ENCODE peak calls at places on chromosome 22, in seven cellular contexts. One of them, this sample, is unnamed.

GRCh38 chr22:39686776-39687525 is 116.4 kb downstream of the CACNA1I start:
- DNase-seq in lower leg skin: no peak
- DNase-seq in foreskin fibroblast: no peak
- DNase-seq in fibroblast of pulmonary artery: no peak
- DNase-seq in epithelial cell of esophagus: no peak
- DNase-seq in endothelial cell of umbilical vein: no peak
- DNase-seq in A549: no peak
- DNase-seq in this sample: no peak

GRCh38 chr22:41563051-41563711 is 2.4 kb downstream of the CSDC2 start:
- DNase-seq in lower leg skin: no peak
- DNase-seq in foreskin fibroblast: peak
- DNase-seq in fibroblast of pulmonary artery: peak
- DNase-seq in epithelial cell of esophagus: peak
- DNase-seq in endothelial cell of umbilical vein: peak
- DNase-seq in A549: peak
- DNase-seq in this sample: no peak

GRCh38 chr22:50046481-50047245 is 11.4 kb downstream of the TTLL8 start:
- DNase-seq in lower leg skin: no peak
- DNase-seq in foreskin fibroblast: no peak
- DNase-seq in fibroblast of pulmonary artery: no peak
- DNase-seq in epithelial cell of esophagus: no peak
- DNase-seq in endothelial cell of umbilical vein: no peak
- DNase-seq in A549: no peak
- DNase-seq in this sample: no peak

GRCh38 chr22:41052661-41053490 is 39.5 kb upstream of the EP300 start:
- DNase-seq in lower leg skin: no peak
- DNase-seq in foreskin fibroblast: peak
- DNase-seq in fibroblast of pulmonary artery: peak
- DNase-seq in epithelial cell of esophagus: peak
- DNase-seq in endothelial cell of umbilical vein: no peak
- DNase-seq in A549: no peak
- DNase-seq in this sample: peak

GRCh38 chr22:40070701-40071100 is 75.9 kb downstream of the FAM83F start:
- DNase-seq in lower leg skin: no peak
- DNase-seq in foreskin fibroblast: no peak
- DNase-seq in fibroblast of pulmonary artery: no peak
- DNase-seq in epithelial cell of esophagus: no peak
- DNase-seq in endothelial cell of umbilical vein: no peak
- DNase-seq in A549: no peak
- DNase-seq in this sample: peak

GRCh38 chr22:46934746-46935491 is 172.5 kb downstream of the TBC1D22A start:
- DNase-seq in lower leg skin: no peak
- DNase-seq in foreskin fibroblast: peak
- DNase-seq in fibroblast of pulmonary artery: peak
- DNase-seq in epithelial cell of esophagus: peak
- DNase-seq in endothelial cell of umbilical vein: peak
- DNase-seq in A549: peak
- DNase-seq in this sample: peak

GRCh38 chr22:22863001-22863400 is 24.6 kb upstream of the IGLL5 start:
- DNase-seq in lower leg skin: no peak
- DNase-seq in foreskin fibroblast: no peak
- DNase-seq in fibroblast of pulmonary artery: no peak
- DNase-seq in epithelial cell of esophagus: no peak
- DNase-seq in endothelial cell of umbilical vein: no peak
- DNase-seq in A549: no peak
- DNase-seq in this sample: no peak

GRCh38 chr22:27475548-27475897 is 326.0 kb downstream of the MN1 start:
- DNase-seq in lower leg skin: no peak
- DNase-seq in foreskin fibroblast: no peak
- DNase-seq in fibroblast of pulmonary artery: no peak
- DNase-seq in epithelial cell of esophagus: peak
- DNase-seq in endothelial cell of umbilical vein: no peak
- DNase-seq in A549: no peak
- DNase-seq in this sample: no peak

GRCh38 chr22:39317756-39318506 is 1.5 kb downstream of the RPL3 start:
- DNase-seq in lower leg skin: no peak
- DNase-seq in foreskin fibroblast: peak
- DNase-seq in fibroblast of pulmonary artery: peak
- DNase-seq in epithelial cell of esophagus: peak
- DNase-seq in endothelial cell of umbilical vein: peak
- DNase-seq in A549: no peak
- DNase-seq in this sample: no peak

GRCh38 chr22:19207902-19208283 is 29.4 kb upstream of the SLC25A1 start:
- DNase-seq in lower leg skin: no peak
- DNase-seq in foreskin fibroblast: no peak
- DNase-seq in fibroblast of pulmonary artery: no peak
- DNase-seq in epithelial cell of esophagus: no peak
- DNase-seq in endothelial cell of umbilical vein: no peak
- DNase-seq in A549: no peak
- DNase-seq in this sample: no peak

GRCh38 chr22:48575567-48576332 is 1251.9 kb downstream of the BRD1 start:
- DNase-seq in lower leg skin: no peak
- DNase-seq in foreskin fibroblast: no peak
- DNase-seq in fibroblast of pulmonary artery: no peak
- DNase-seq in epithelial cell of esophagus: no peak
- DNase-seq in endothelial cell of umbilical vein: no peak
- DNase-seq in A549: no peak
- DNase-seq in this sample: no peak

GRCh38 chr22:50498322-50498861 is 9.1 kb downstream of the LMF2 start:
- DNase-seq in lower leg skin: peak
- DNase-seq in foreskin fibroblast: peak
- DNase-seq in fibroblast of pulmonary artery: peak
- DNase-seq in epithelial cell of esophagus: peak
- DNase-seq in endothelial cell of umbilical vein: peak
- DNase-seq in A549: peak
- DNase-seq in this sample: no peak

GRCh38 chr22:32765117-32765618 is 36.3 kb upstream of the TIMP3 start:
- DNase-seq in lower leg skin: no peak
- DNase-seq in foreskin fibroblast: no peak
- DNase-seq in fibroblast of pulmonary artery: no peak
- DNase-seq in epithelial cell of esophagus: no peak
- DNase-seq in endothelial cell of umbilical vein: no peak
- DNase-seq in A549: no peak
- DNase-seq in this sample: no peak

GRCh38 chr22:49590851-49591445 is 236.7 kb downstream of the BRD1 start:
- DNase-seq in lower leg skin: no peak
- DNase-seq in foreskin fibroblast: no peak
- DNase-seq in fibroblast of pulmonary artery: no peak
- DNase-seq in epithelial cell of esophagus: no peak
- DNase-seq in endothelial cell of umbilical vein: no peak
- DNase-seq in A549: no peak
- DNase-seq in this sample: no peak

GRCh38 chr22:38831166-38831945 is 12.5 kb downstream of the NPTXR start:
- DNase-seq in lower leg skin: no peak
- DNase-seq in foreskin fibroblast: peak
- DNase-seq in fibroblast of pulmonary artery: peak
- DNase-seq in epithelial cell of esophagus: peak
- DNase-seq in endothelial cell of umbilical vein: no peak
- DNase-seq in A549: no peak
- DNase-seq in this sample: no peak

GRCh38 chr22:17772963-17773605 is 1.2 kb downstream of the BID start:
- DNase-seq in lower leg skin: no peak
- DNase-seq in foreskin fibroblast: peak
- DNase-seq in fibroblast of pulmonary artery: no peak
- DNase-seq in epithelial cell of esophagus: peak
- DNase-seq in endothelial cell of umbilical vein: no peak
- DNase-seq in A549: no peak
- DNase-seq in this sample: no peak

GRCh38 chr22:37126383-37126782 is 16.9 kb upstream of the TMPRSS6 start:
- DNase-seq in lower leg skin: no peak
- DNase-seq in foreskin fibroblast: no peak
- DNase-seq in fibroblast of pulmonary artery: peak
- DNase-seq in epithelial cell of esophagus: no peak
- DNase-seq in endothelial cell of umbilical vein: no peak
- DNase-seq in A549: no peak
- DNase-seq in this sample: no peak
- H3K4me3 ChIP-seq in lower leg skin: no peak
- H3K4me3 ChIP-seq in foreskin fibroblast: no peak
- H3K4me3 ChIP-seq in fibroblast of pulmonary artery: no peak
- H3K4me3 ChIP-seq in epithelial cell of esophagus: no peak
- H3K4me3 ChIP-seq in endothelial cell of umbilical vein: no peak
- H3K4me3 ChIP-seq in A549: no peak
- H3K4me3 ChIP-seq in this sample: no peak

DNA sequence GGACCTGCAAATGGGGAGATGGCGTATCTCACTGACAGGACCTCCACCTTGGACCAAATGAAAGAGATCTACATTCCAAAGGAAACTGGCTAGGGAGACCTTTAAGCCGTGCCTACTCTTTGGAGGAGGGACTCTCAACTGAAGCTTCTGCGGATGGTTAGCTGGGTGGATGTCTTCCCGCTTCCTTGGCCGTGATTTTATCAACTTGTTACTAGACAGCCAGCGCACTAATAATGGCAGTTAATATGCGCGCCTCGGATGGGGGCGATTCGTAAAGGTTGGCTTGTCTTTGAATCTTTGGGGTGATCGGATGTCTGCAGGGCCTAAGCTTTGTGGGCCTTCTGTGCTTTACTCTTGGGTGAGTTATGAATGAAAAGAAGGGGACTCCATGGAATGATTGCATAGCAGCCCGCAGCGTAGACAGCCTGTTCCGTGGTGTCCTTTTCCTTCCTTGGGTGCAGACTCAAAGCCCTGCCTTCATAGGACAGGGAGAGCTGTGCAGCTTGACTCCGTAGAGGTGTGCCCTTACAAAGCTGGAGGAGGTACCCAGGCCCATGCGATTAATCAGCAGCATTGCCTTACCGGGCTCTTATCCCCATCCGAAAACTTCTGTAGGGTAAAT is 1.5 kb downstream of the ZNRF3 start:
- DNase-seq in lower leg skin: no peak
- DNase-seq in foreskin fibroblast: no peak
- DNase-seq in fibroblast of pulmonary artery: no peak
- DNase-seq in epithelial cell of esophagus: peak
- DNase-seq in endothelial cell of umbilical vein: no peak
- DNase-seq in A549: no peak
- DNase-seq in this sample: no peak
- H3K4me3 ChIP-seq in lower leg skin: no peak
- H3K4me3 ChIP-seq in foreskin fibroblast: peak
- H3K4me3 ChIP-seq in fibroblast of pulmonary artery: peak
- H3K4me3 ChIP-seq in epithelial cell of esophagus: peak
- H3K4me3 ChIP-seq in endothelial cell of umbilical vein: no peak
- H3K4me3 ChIP-seq in A549: peak
- H3K4me3 ChIP-seq in this sample: peak

GRCh38 chr22:29387921-29388758 is at the start of gene AP1B1:
- DNase-seq in lower leg skin: peak
- DNase-seq in foreskin fibroblast: peak
- DNase-seq in fibroblast of pulmonary artery: peak
- DNase-seq in epithelial cell of esophagus: peak
- DNase-seq in endothelial cell of umbilical vein: peak
- DNase-seq in A549: peak
- DNase-seq in this sample: peak

GRCh38 chr22:29388759-29389090 is 355 bp upstream of the AP1B1 start:
- DNase-seq in lower leg skin: no peak
- DNase-seq in foreskin fibroblast: no peak
- DNase-seq in fibroblast of pulmonary artery: no peak
- DNase-seq in epithelial cell of esophagus: no peak
- DNase-seq in endothelial cell of umbilical vein: no peak
- DNase-seq in A549: no peak
- DNase-seq in this sample: no peak

GRCh38 chr22:29385305-29385704 is 3.1 kb downstream of the AP1B1 start:
- DNase-seq in lower leg skin: no peak
- DNase-seq in foreskin fibroblast: no peak
- DNase-seq in fibroblast of pulmonary artery: no peak
- DNase-seq in epithelial cell of esophagus: no peak
- DNase-seq in endothelial cell of umbilical vein: no peak
- DNase-seq in A549: no peak
- DNase-seq in this sample: no peak

GRCh38 chr22:29383740-29384139 is 4.6 kb downstream of the AP1B1 start:
- DNase-seq in lower leg skin: no peak
- DNase-seq in foreskin fibroblast: no peak
- DNase-seq in fibroblast of pulmonary artery: no peak
- DNase-seq in epithelial cell of esophagus: no peak
- DNase-seq in endothelial cell of umbilical vein: no peak
- DNase-seq in A549: no peak
- DNase-seq in this sample: no peak

DNA sequence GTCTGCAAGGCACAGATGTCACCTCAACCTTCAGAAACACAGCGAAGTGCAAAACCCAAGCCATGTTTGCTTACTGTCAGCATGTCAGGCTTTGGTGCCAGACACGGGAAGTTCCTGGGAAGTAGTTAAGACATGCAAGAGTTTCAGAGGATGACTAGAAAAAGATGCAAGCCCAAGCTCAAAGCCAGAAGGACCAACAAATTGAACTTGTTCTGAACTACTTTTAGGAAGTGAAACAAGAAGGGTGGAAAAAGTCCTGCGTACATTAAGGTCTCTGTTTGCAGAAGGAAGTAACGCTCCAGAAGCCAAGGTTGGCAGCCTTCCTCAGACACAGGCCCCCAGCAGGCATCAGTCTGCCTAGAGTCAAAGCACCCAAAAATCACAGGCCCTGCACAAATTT is 2.6 kb downstream of the AP1B1 start:
- DNase-seq in lower leg skin: no peak
- DNase-seq in foreskin fibroblast: no peak
- DNase-seq in fibroblast of pulmonary artery: no peak
- DNase-seq in epithelial cell of esophagus: peak
- DNase-seq in endothelial cell of umbilical vein: peak
- DNase-seq in A549: no peak
- DNase-seq in this sample: no peak
- H3K4me3 ChIP-seq in lower leg skin: no peak
- H3K4me3 ChIP-seq in foreskin fibroblast: no peak
- H3K4me3 ChIP-seq in fibroblast of pulmonary artery: no peak
- H3K4me3 ChIP-seq in epithelial cell of esophagus: no peak
- H3K4me3 ChIP-seq in endothelial cell of umbilical vein: no peak
- H3K4me3 ChIP-seq in A549: no peak
- H3K4me3 ChIP-seq in this sample: no peak

GRCh38 chr22:30266445-30267381 is at the start of gene OSM:
- DNase-seq in lower leg skin: no peak
- DNase-seq in foreskin fibroblast: no peak
- DNase-seq in fibroblast of pulmonary artery: no peak
- DNase-seq in epithelial cell of esophagus: no peak
- DNase-seq in endothelial cell of umbilical vein: no peak
- DNase-seq in A549: no peak
- DNase-seq in this sample: no peak

GRCh38 chr22:30270841-30271240 is 4.2 kb upstream of the OSM start:
- DNase-seq in lower leg skin: no peak
- DNase-seq in foreskin fibroblast: no peak
- DNase-seq in fibroblast of pulmonary artery: peak
- DNase-seq in epithelial cell of esophagus: no peak
- DNase-seq in endothelial cell of umbilical vein: no peak
- DNase-seq in A549: no peak
- DNase-seq in this sample: no peak

GRCh38 chr22:30265851-30266444 is 703 bp downstream of the OSM start:
- DNase-seq in lower leg skin: no peak
- DNase-seq in foreskin fibroblast: no peak
- DNase-seq in fibroblast of pulmonary artery: no peak
- DNase-seq in epithelial cell of esophagus: no peak
- DNase-seq in endothelial cell of umbilical vein: no peak
- DNase-seq in A549: no peak
- DNase-seq in this sample: no peak

GRCh38 chr22:30267382-30268302 is 991 bp upstream of the OSM start:
- DNase-seq in lower leg skin: no peak
- DNase-seq in foreskin fibroblast: no peak
- DNase-seq in fibroblast of pulmonary artery: no peak
- DNase-seq in epithelial cell of esophagus: no peak
- DNase-seq in endothelial cell of umbilical vein: no peak
- DNase-seq in A549: no peak
- DNase-seq in this sample: no peak

DNA sequence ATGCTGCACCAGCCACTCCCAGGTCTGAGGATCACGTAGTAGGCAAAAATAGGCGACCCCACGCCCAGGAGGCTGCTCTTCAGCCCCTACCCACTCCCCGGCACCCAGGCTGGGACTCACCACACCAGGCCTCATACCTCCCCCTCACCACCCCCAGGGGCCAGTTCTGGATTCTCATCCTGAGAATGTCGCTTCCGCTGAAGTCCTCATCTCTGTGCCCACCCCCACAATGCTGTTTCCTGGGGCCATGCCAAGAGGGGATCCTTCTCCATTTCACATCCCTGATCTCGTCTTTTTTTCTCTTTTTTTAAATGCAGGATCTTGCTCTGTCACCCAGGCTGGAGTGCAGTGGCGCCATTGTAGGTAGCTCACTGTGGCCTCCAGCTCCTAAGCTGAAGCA is 1.7 kb upstream of the OSM start:
- DNase-seq in lower leg skin: no peak
- DNase-seq in foreskin fibroblast: no peak
- DNase-seq in fibroblast of pulmonary artery: no peak
- DNase-seq in epithelial cell of esophagus: no peak
- DNase-seq in endothelial cell of umbilical vein: no peak
- DNase-seq in A549: no peak
- DNase-seq in this sample: no peak
- H3K4me3 ChIP-seq in lower leg skin: no peak
- H3K4me3 ChIP-seq in foreskin fibroblast: no peak
- H3K4me3 ChIP-seq in fibroblast of pulmonary artery: no peak
- H3K4me3 ChIP-seq in epithelial cell of esophagus: no peak
- H3K4me3 ChIP-seq in endothelial cell of umbilical vein: no peak
- H3K4me3 ChIP-seq in A549: no peak
- H3K4me3 ChIP-seq in this sample: no peak

This sample was measured in astrocyte of the cerebellum.